ENCODE peak calls at places on chromosomes 11 and 22, in seven cellular contexts. T is IMR-90, R is kidney, K is SK-N-SH, W is astrocyte, P is K562, G is fibroblast of lung. Q is an unnamed sample.

GRCh38 chr11:123674297-123674696 is 19.9 kb upstream of the SCN3B start:
- DNase-seq in T (no peak), R (no peak), K (no peak), W (no peak), P (no peak), G (no peak), Q (no peak)

GRCh38 chr11:32440920-32441319 is 5.6 kb upstream of the WT1 start:
- DNase-seq in T (no peak), R (no peak), K (no peak), W (no peak), P (no peak), G (no peak), Q (peak)

GRCh38 chr22:37643225-37643847 is 3.9 kb downstream of the SH3BP1 start:
- DNase-seq in T (peak), R (peak), K (peak), W (no peak), P (peak), G (peak), Q (peak)

GRCh38 chr11:17810736-17811135 is 76.2 kb downstream of the KCNC1 start:
- DNase-seq in T (peak), R (no peak), K (peak), W (peak), P (no peak), G (peak), Q (no peak)

GRCh38 chr11:91394718-91395414 is 829.8 kb upstream of the FAT3 start:
- DNase-seq in T (no peak), R (no peak), K (peak), W (no peak), P (no peak), G (no peak), Q (no peak)

GRCh38 chr11:119491753-119492455 is 68.9 kb upstream of the THY1 start:
- DNase-seq in T (peak), R (peak), K (no peak), W (no peak), P (peak), G (peak), Q (peak)

GRCh38 chr11:17063171-17064002 is 14.1 kb downstream of the RPS13 start:
- DNase-seq in T (peak), R (no peak), K (peak), W (no peak), P (peak), G (peak), Q (peak)

GRCh38 chr11:61332266-61332822 is 561 bp downstream of the DDB1 start:
- DNase-seq in T (peak), R (no peak), K (peak), W (no peak), P (peak), G (peak), Q (no peak)

GRCh38 chr11:121591405-121592033 is 138.8 kb upstream of the SORL1-AS1 start:
- DNase-seq in T (peak), R (no peak), K (peak), W (peak), P (peak), G (peak), Q (peak)

GRCh38 chr22:19129871-19130270 is 1.2 kb upstream of the TSSK2 start:
- DNase-seq in T (no peak), R (no peak), K (no peak), W (no peak), P (no peak), G (no peak), Q (no peak)

GRCh38 chr11:66247801-66248200 is 20.6 kb upstream of the RAB1B start:
- DNase-seq in T (no peak), R (no peak), K (no peak), W (no peak), P (no peak), G (no peak), Q (no peak)

GRCh38 chr11:45209904-45210699 is 63.7 kb downstream of the PRDM11 start:
- DNase-seq in T (peak), R (peak), K (peak), W (no peak), P (no peak), G (peak), Q (peak)

GRCh38 chr11:124483422-124483821 is 37.9 kb upstream of the OR8B8 start:
- DNase-seq in T (no peak), R (no peak), K (no peak), W (no peak), P (no peak), G (no peak), Q (no peak)

DNA sequence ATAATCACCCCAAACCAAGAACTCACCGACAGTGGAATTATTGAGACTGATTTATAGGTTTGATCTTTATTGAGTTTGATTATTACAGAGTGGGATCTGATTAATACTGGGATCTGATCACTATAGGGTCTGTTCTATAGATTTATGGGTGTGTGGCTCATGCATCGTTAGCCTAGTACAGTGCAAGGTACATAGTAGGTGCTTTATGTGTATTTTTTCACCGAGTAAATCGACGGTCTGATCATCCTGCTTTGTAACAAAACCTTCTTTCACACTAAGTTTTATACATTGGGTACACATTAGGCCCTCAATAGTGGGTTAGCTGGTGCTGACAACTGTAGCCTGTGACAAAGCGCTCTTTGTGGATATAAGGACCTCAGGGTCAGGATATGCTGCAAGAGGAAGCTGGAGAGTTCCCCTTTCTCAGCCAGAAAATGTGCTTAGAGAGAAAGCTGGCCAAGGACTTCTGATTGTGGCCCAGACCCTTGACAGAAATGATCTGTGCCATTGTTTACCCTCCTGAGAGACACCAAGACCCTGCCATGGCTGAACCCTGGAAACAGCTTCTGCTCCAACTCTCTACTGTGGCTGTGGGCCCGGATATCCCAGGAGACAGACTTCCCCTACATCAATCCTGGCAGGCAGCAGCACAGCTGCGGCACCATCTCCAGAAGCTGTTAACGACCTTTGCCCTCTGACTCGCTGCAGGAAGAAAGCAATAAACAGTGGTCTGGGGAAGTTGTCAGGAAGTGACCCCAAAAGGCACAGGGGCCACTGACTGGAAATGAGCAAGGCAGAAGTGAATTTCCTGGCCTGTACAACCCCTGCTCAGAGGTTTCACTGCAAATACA is 16.1 kb upstream of the TPP1 start:
- DNase-seq in T (peak), R (peak), K (no peak), W (no peak), P (no peak), G (peak), Q (no peak)
- H3K9ac ChIP-seq in T (no peak), R (no peak), K (no peak), W (no peak), P (peak), G (no peak), Q (no peak)

DNA sequence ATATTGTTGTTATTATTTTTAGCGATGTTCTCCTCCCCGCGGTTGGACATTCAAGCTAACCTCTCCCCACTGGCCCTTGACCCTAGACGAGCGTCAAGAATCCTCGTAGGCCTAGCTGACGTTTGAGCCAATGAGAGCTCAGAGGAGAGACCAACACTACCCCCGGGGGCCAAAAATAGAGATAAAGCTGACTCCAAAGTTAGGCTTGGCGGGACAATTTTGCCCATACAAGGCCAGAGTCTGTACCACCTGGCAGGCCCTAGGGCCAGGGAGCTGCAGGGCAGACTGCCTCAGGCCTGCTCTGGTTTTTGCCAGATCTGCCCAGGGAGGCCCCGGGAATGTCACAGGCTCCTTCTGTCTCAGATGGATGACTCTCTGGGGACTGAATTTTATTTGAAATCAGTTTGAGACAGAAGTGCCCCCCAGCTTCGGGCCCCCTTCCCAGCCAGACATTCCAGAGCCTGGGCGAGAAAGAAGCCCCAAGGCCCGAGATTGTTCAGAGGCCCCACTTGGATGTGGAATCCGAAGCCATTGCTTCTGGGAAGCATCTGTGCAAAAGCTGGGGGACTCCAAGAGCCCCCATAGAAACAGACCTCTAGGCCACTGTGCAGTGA is 40.8 kb upstream of the ACCSL start:
- DNase-seq in T (no peak), R (peak), K (no peak), W (no peak), P (no peak), G (no peak), Q (no peak)
- H3K27ac ChIP-seq in T (no peak), R (peak), K (no peak), W (no peak), P (no peak), G (no peak), Q (no peak)

GRCh38 chr22:39242809-39243442 is 1.9 kb downstream of the PDGFB start:
- DNase-seq in T (no peak), R (no peak), K (no peak), W (no peak), P (peak), G (no peak), Q (peak)
- H3K4me3 ChIP-seq in T (peak), R (peak), K (peak), W (no peak), P (peak), G (no peak), Q (peak)

DNA sequence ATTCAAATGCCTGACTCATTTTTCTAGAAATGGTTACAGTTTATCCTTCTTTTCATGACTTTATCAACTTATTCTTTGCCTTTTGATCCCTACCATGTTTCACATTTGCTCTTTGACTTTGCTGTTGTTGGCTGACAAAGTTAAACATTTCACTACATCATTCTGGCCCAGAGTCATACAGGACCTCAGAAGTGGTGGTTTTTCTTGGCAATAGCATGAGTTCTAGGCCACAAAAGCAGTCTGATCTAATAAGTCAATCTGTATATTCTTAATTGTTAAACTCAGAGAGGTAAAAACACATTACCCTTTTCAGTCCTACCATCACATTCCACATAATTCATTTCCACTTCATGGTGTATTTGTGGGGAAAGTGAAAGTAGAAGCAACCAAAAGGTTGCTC is 763.2 kb upstream of the TENM4 start:
- DNase-seq in T (no peak), R (no peak), K (no peak), W (peak), P (no peak), G (peak), Q (no peak)
- H3K9ac ChIP-seq in T (no peak), R (no peak), K (no peak), W (no peak), P (no peak), G (no peak), Q (no peak)

GRCh38 chr22:30984317-30984716 is 15.3 kb downstream of the TUG1 start:
- DNase-seq in T (no peak), R (no peak), K (no peak), W (no peak), P (no peak), G (no peak), Q (no peak)

GRCh38 chr22:30992565-30992964 is 23.5 kb downstream of the TUG1 start:
- DNase-seq in T (no peak), R (no peak), K (no peak), W (peak), P (no peak), G (no peak), Q (no peak)

GRCh38 chr22:30985561-30986208 is 16.6 kb downstream of the TUG1 start:
- DNase-seq in T (no peak), R (no peak), K (no peak), W (no peak), P (no peak), G (no peak), Q (no peak)

GRCh38 chr22:30990675-30991074 is 21.6 kb downstream of the TUG1 start:
- DNase-seq in T (no peak), R (no peak), K (no peak), W (no peak), P (no peak), G (no peak), Q (no peak)

GRCh38 chr22:30989473-30989872 is 20.4 kb downstream of the TUG1 start:
- DNase-seq in T (no peak), R (no peak), K (no peak), W (no peak), P (no peak), G (no peak), Q (no peak)
- H3K27ac ChIP-seq in T (no peak), R (no peak), K (no peak), W (no peak), P (no peak), G (no peak), Q (no peak)